ENCODE peak calls at places on chromosomes 1 and 21, in four cellular contexts. One of them, this sample, is unnamed.

GRCh38 chr21:44299458-44300261 is at the start of gene PFKL:
- DNase-seq in GM23338: peak
- DNase-seq in breast epithelium: peak
- DNase-seq in cardiac fibroblast: peak
- DNase-seq in this sample: peak

GRCh38 chr1:7551442-7551841 is 219.7 kb upstream of the VAMP3 start:
- DNase-seq in breast epithelium: no peak
- DNase-seq in cardiac fibroblast: no peak
- DNase-seq in GM23338: no peak
- DNase-seq in this sample: no peak

GRCh38 chr21:31554511-31555022 is 104.9 kb upstream of the SOD1 start:
- DNase-seq in breast epithelium: no peak
- DNase-seq in GM23338: peak
- DNase-seq in cardiac fibroblast: peak
- DNase-seq in this sample: no peak

GRCh38 chr1:54135436-54136120 is 17.2 kb downstream of the CDCP2 start:
- DNase-seq in GM23338: no peak
- DNase-seq in cardiac fibroblast: no peak
- DNase-seq in breast epithelium: no peak
- DNase-seq in this sample: no peak

GRCh38 chr1:234206651-234207284 is 166.5 kb upstream of the COA6 start:
- DNase-seq in breast epithelium: peak
- DNase-seq in cardiac fibroblast: peak
- DNase-seq in GM23338: no peak
- DNase-seq in this sample: no peak

GRCh38 chr1:19429611-19430010 is 55.7 kb downstream of the CAPZB start:
- DNase-seq in breast epithelium: no peak
- DNase-seq in cardiac fibroblast: no peak
- DNase-seq in GM23338: no peak
- DNase-seq in this sample: no peak

GRCh38 chr21:44063151-44063912 is 43.9 kb upstream of the PWP2 start:
- DNase-seq in GM23338: no peak
- DNase-seq in breast epithelium: no peak
- DNase-seq in cardiac fibroblast: no peak
- DNase-seq in this sample: no peak

GRCh38 chr21:43196789-43197188 is 28.0 kb downstream of the CRYAA start:
- DNase-seq in breast epithelium: peak
- DNase-seq in GM23338: no peak
- DNase-seq in cardiac fibroblast: peak
- DNase-seq in this sample: no peak

GRCh38 chr1:38062361-38063288 is 16.0 kb upstream of the POU3F1 start:
- DNase-seq in breast epithelium: no peak
- DNase-seq in cardiac fibroblast: no peak
- DNase-seq in GM23338: no peak
- DNase-seq in this sample: no peak

GRCh38 chr1:24373044-24373443 is 40.5 kb downstream of the STPG1 start:
- DNase-seq in cardiac fibroblast: no peak
- DNase-seq in GM23338: no peak
- DNase-seq in breast epithelium: no peak
- DNase-seq in this sample: no peak

GRCh38 chr1:197917553-197917812 is 311 bp downstream of the LHX9 start:
- DNase-seq in GM23338: no peak
- DNase-seq in breast epithelium: no peak
- DNase-seq in cardiac fibroblast: no peak
- DNase-seq in this sample: no peak

GRCh38 chr1:197915217-197915616 is 2.0 kb upstream of the LHX9 start:
- DNase-seq in cardiac fibroblast: no peak
- DNase-seq in GM23338: peak
- DNase-seq in breast epithelium: no peak
- DNase-seq in this sample: no peak

GRCh38 chr1:197914510-197914909 is 2.7 kb upstream of the LHX9 start:
- DNase-seq in GM23338: peak
- DNase-seq in cardiac fibroblast: no peak
- DNase-seq in breast epithelium: no peak
- DNase-seq in this sample: no peak

GRCh38 chr1:197917813-197918646 is 858 bp downstream of the LHX9 start:
- DNase-seq in breast epithelium: no peak
- DNase-seq in cardiac fibroblast: no peak
- DNase-seq in GM23338: peak
- DNase-seq in this sample: peak

GRCh38 chr1:197915797-197916686 is 1.1 kb upstream of the LHX9 start:
- DNase-seq in GM23338: peak
- DNase-seq in cardiac fibroblast: peak
- DNase-seq in breast epithelium: no peak
- DNase-seq in this sample: peak
- H3K4me3 ChIP-seq in GM23338: peak
- H3K4me3 ChIP-seq in cardiac fibroblast: peak
- H3K4me3 ChIP-seq in breast epithelium: peak
- H3K4me3 ChIP-seq in this sample: peak

GRCh38 chr1:35442737-35443136 is 114.5 kb downstream of the KIAA0319L start:
- DNase-seq in cardiac fibroblast: no peak
- DNase-seq in breast epithelium: no peak
- DNase-seq in GM23338: no peak
- DNase-seq in this sample: no peak

GRCh38 chr1:35441926-35442579 is 115.2 kb downstream of the KIAA0319L start:
- DNase-seq in cardiac fibroblast: no peak
- DNase-seq in breast epithelium: no peak
- DNase-seq in GM23338: no peak
- DNase-seq in this sample: no peak

GRCh38 chr1:35444519-35444774 is 112.8 kb downstream of the KIAA0319L start:
- DNase-seq in GM23338: no peak
- DNase-seq in breast epithelium: no peak
- DNase-seq in cardiac fibroblast: no peak
- DNase-seq in this sample: no peak

GRCh38 chr1:35447278-35447677 is 109.9 kb downstream of the KIAA0319L start:
- DNase-seq in cardiac fibroblast: peak
- DNase-seq in breast epithelium: no peak
- DNase-seq in GM23338: no peak
- DNase-seq in this sample: no peak

DNA sequence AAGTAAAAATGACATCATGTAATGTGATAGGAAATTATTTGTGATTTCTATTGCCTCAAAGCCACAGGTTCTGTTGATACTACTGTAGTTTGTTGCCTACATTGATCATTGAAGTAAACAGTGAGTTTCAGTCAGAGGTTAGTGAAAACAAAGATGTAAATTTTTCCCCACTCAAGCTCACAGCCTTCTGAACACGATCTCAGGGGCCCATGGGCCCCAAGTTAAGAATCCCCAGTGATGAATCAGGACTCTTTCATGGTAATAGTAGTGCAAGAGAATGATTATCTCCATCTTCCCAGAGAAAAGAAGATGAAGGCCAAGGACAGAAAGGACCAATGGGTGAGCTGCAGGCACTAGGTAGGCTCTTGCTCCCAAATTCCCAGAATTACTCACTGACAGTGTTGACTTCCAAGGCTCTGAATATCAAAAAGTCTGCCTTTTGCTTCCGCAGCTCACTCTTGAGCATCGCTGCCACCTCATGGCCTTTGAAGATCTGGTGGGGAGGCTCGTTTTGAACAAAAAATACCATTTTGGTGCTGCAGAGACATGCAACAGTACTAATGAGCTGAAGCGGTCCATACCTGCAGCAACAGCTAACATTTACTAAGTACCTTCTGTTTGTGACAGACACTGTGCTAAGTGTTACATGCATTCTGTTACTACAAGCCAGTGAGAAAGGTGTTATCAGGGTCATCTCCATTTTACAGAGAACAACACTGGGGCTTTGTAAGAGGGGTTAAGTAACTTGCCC is 113.3 kb downstream of the KIAA0319L start:
- DNase-seq in breast epithelium: no peak
- DNase-seq in GM23338: peak
- DNase-seq in cardiac fibroblast: peak
- DNase-seq in this sample: no peak
- TF ChIP-seq CTCF in breast epithelium: no peak
- TF ChIP-seq CTCF in GM23338: peak
- TF ChIP-seq CTCF in cardiac fibroblast: no peak
- TF ChIP-seq CTCF in this sample: no peak

GRCh38 chr1:181508486-181509165 is 25.3 kb downstream of the CACNA1E start:
- DNase-seq in breast epithelium: no peak
- DNase-seq in cardiac fibroblast: no peak
- DNase-seq in GM23338: no peak
- DNase-seq in this sample: no peak

GRCh38 chr1:181506563-181507353 is 23.4 kb downstream of the CACNA1E start:
- DNase-seq in breast epithelium: no peak
- DNase-seq in cardiac fibroblast: no peak
- DNase-seq in GM23338: no peak
- DNase-seq in this sample: no peak

GRCh38 chr1:181501612-181502011 is 18.3 kb downstream of the CACNA1E start:
- DNase-seq in GM23338: peak
- DNase-seq in cardiac fibroblast: no peak
- DNase-seq in breast epithelium: no peak
- DNase-seq in this sample: no peak

GRCh38 chr1:181503130-181503810 is 20.0 kb downstream of the CACNA1E start:
- DNase-seq in cardiac fibroblast: no peak
- DNase-seq in GM23338: no peak
- DNase-seq in breast epithelium: no peak
- DNase-seq in this sample: no peak

DNA sequence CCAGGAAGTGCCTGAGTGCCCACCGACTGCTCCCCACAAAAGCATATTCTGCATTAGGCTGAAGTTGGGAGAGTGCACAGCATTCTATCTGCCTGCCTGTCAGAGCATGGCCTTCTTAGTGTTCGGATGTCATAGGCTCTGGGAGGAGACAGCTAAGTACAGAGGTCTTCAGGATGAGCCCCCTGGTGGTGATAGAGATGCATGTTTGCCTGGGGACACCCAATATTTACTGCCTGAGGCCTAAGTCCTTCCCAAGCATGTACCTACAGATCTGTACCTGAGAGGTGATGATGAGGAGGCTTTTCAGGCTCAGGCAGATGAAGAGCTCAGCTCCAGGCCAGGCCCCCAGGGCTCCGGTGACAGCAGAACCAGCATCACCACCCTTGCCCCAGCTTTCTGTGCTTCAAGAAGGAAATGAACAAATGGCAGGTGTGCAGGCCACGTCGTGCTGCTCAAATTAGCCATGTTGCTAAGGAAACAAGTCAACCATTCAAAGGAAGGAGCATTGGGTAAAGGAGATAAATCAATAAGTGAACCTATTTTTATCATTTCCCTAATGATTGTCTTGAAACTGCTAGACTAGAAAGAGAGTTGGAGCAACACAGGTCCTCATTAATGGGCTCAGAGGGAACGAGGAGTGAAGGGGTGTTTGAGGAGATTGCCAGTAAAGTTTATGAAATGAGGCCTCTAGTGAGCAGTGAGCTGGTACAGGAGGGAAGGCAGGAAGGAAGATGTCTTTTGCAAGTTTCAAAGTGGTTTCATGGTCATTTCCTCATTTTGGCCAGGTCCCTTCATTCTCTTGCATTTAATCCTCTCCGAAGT is 21.2 kb downstream of the CACNA1E start:
- DNase-seq in breast epithelium: no peak
- DNase-seq in GM23338: peak
- DNase-seq in cardiac fibroblast: peak
- DNase-seq in this sample: no peak
- H3K4me3 ChIP-seq in breast epithelium: no peak
- H3K4me3 ChIP-seq in GM23338: no peak
- H3K4me3 ChIP-seq in cardiac fibroblast: no peak
- H3K4me3 ChIP-seq in this sample: no peak

GRCh38 chr1:55479970-55480369 is 264.8 kb upstream of the USP24 start:
- DNase-seq in GM23338: no peak
- DNase-seq in cardiac fibroblast: no peak
- DNase-seq in breast epithelium: no peak
- DNase-seq in this sample: no peak

GRCh38 chr1:55481634-55482033 is 266.5 kb upstream of the USP24 start:
- DNase-seq in breast epithelium: no peak
- DNase-seq in GM23338: no peak
- DNase-seq in cardiac fibroblast: no peak
- DNase-seq in this sample: no peak

GRCh38 chr1:55480396-55480795 is 265.2 kb upstream of the USP24 start:
- DNase-seq in cardiac fibroblast: no peak
- DNase-seq in breast epithelium: no peak
- DNase-seq in GM23338: no peak
- DNase-seq in this sample: no peak

GRCh38 chr1:55484173-55484572 is 269.0 kb upstream of the USP24 start:
- DNase-seq in breast epithelium: no peak
- DNase-seq in cardiac fibroblast: no peak
- DNase-seq in GM23338: peak
- DNase-seq in this sample: no peak

GRCh38 chr1:55483523-55483922 is 268.4 kb upstream of the USP24 start:
- DNase-seq in GM23338: peak
- DNase-seq in breast epithelium: no peak
- DNase-seq in cardiac fibroblast: no peak
- DNase-seq in this sample: no peak
- TF ChIP-seq CTCF in GM23338: peak
- TF ChIP-seq CTCF in breast epithelium: no peak
- TF ChIP-seq CTCF in cardiac fibroblast: no peak
- TF ChIP-seq CTCF in this sample: no peak

This sample was measured in pancreas.